ENCODE peak calls at places on chromosome 2, in five cellular contexts. E is GM23248, U is coronary artery, F is right lobe of liver, G is left ventricle myocardium inferior. V is an unnamed sample.

GRCh38 chr2:98148968-98149697 is 62.2 kb downstream of the VWA3B start:
- DNase-seq in G (no peak), E (peak), F (no peak), U (no peak), V (no peak)

GRCh38 chr2:145887915-145888314 is 1368.0 kb upstream of the ZEB2 start:
- DNase-seq in E (no peak), G (no peak), F (no peak), U (no peak), V (no peak)

GRCh38 chr2:186884585-186884984 is 35.6 kb upstream of the ZSWIM2 start:
- DNase-seq in E (no peak), U (no peak), F (no peak), G (no peak), V (no peak)

GRCh38 chr2:133431289-133431688 is 137.0 kb downstream of the NCKAP5 start:
- DNase-seq in U (no peak), E (no peak), F (no peak), G (no peak), V (no peak)

GRCh38 chr2:42103829-42104228 is 56.0 kb downstream of the PKDCC start:
- DNase-seq in E (no peak), G (no peak), F (no peak), U (no peak), V (no peak)

GRCh38 chr2:232982926-232983668 is 30.0 kb downstream of the NGEF start:
- DNase-seq in F (no peak), G (no peak), U (no peak), E (no peak), V (no peak)

GRCh38 chr2:128746356-128746755 is 427.7 kb upstream of the HS6ST1 start:
- DNase-seq in F (no peak), U (no peak), G (no peak), E (no peak), V (no peak)

GRCh38 chr2:86172610-86173009 is 22.7 kb downstream of the IMMT start:
- DNase-seq in E (no peak), F (no peak), U (no peak), G (no peak), V (no peak)

GRCh38 chr2:45264227-45265225 is 255.3 kb upstream of the SIX2 start:
- DNase-seq in U (peak), F (no peak), G (no peak), E (peak), V (no peak)

GRCh38 chr2:158756331-158756730 is 38.8 kb upstream of the DAPL1 start:
- DNase-seq in G (no peak), E (peak), U (no peak), F (no peak), V (no peak)

GRCh38 chr2:39865751-39866150 is 86.7 kb upstream of the THUMPD2 start:
- DNase-seq in G (no peak), E (no peak), F (no peak), U (no peak), V (no peak)

GRCh38 chr2:157439792-157440186 is 4.1 kb downstream of the CYTIP start:
- DNase-seq in G (no peak), E (no peak), F (no peak), U (no peak), V (no peak)

GRCh38 chr2:157442136-157442535 is 1.8 kb downstream of the CYTIP start:
- DNase-seq in G (no peak), F (no peak), U (no peak), E (no peak), V (no peak)

GRCh38 chr2:157441072-157441454 is 2.8 kb downstream of the CYTIP start:
- DNase-seq in E (no peak), G (no peak), F (no peak), U (no peak), V (no peak)

GRCh38 chr2:157438907-157439791 is 4.7 kb downstream of the CYTIP start:
- DNase-seq in G (no peak), E (peak), F (no peak), U (no peak), V (no peak)

GRCh38 chr2:157440404-157441071 is 3.4 kb downstream of the CYTIP start:
- DNase-seq in G (no peak), E (no peak), F (no peak), U (no peak), V (no peak)
- H3K27ac ChIP-seq in G (peak), E (no peak), F (peak), U (no peak), V (peak)

GRCh38 chr2:24493713-24494112 is 2.7 kb downstream of the NCOA1 start:
- DNase-seq in E (peak), F (no peak), U (no peak), G (no peak), V (no peak)
- H3K27ac ChIP-seq in E (no peak), F (no peak), U (no peak), G (peak), V (no peak)

GRCh38 chr2:205133544-205133943 is 548.8 kb upstream of the NRP2 start:
- DNase-seq in E (no peak), G (peak), U (no peak), F (peak), V (no peak)
- H3K27ac ChIP-seq in E (no peak), G (no peak), U (no peak), F (no peak), V (no peak)

GRCh38 chr2:9060819-9061218 is 57.3 kb upstream of the MBOAT2 start:
- DNase-seq in F (no peak), U (no peak), E (no peak), G (no peak), V (no peak)

GRCh38 chr2:9063023-9063606 is 59.6 kb upstream of the MBOAT2 start:
- DNase-seq in E (no peak), G (no peak), F (no peak), U (no peak), V (no peak)

GRCh38 chr2:9053534-9053931 is 50.0 kb upstream of the MBOAT2 start:
- DNase-seq in F (no peak), U (no peak), E (peak), G (no peak), V (no peak)

GRCh38 chr2:9055471-9055870 is 52.0 kb upstream of the MBOAT2 start:
- DNase-seq in U (no peak), E (no peak), F (no peak), G (no peak), V (no peak)

DNA sequence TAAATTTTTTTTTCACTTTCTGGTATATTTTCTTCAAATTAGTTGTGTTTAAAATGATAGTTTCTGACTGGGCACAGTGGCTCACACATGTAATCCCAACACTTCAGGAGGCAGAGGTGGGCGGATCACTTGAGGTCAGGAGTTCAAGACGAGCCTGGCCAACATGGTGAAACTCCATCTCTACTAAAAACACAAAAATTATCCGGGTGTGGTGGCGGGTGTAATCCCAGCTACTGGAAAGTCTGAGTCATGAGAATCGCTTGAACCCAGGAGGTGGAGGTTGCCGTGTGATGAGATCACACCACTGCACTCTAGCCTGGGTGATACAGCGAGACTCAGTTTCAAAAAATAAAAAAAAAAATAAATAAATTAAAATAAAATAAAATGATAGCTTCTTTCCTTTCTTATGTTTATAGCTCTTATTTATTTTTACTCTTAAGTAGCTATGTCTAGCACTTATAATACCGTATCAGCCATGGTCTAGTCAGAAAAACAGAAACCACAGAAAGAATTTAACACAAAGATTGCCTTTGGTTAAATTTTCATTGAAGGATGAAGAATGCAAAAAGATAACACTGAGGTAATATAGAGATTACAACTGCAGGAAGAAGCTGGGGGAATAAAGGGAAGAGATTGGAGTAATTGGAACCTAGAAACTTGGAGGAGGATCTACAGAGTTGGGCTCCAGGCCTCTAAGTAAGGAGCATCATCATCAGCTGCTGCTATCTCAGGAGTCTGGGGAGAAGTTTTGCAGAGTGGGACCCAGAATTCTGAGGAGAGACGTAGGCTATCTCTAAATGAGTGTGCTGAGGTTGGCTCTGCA is 54.7 kb upstream of the MBOAT2 start:
- DNase-seq in U (no peak), F (no peak), G (no peak), E (peak), V (no peak)
- H3K27ac ChIP-seq in U (no peak), F (no peak), G (no peak), E (no peak), V (no peak)

DNA sequence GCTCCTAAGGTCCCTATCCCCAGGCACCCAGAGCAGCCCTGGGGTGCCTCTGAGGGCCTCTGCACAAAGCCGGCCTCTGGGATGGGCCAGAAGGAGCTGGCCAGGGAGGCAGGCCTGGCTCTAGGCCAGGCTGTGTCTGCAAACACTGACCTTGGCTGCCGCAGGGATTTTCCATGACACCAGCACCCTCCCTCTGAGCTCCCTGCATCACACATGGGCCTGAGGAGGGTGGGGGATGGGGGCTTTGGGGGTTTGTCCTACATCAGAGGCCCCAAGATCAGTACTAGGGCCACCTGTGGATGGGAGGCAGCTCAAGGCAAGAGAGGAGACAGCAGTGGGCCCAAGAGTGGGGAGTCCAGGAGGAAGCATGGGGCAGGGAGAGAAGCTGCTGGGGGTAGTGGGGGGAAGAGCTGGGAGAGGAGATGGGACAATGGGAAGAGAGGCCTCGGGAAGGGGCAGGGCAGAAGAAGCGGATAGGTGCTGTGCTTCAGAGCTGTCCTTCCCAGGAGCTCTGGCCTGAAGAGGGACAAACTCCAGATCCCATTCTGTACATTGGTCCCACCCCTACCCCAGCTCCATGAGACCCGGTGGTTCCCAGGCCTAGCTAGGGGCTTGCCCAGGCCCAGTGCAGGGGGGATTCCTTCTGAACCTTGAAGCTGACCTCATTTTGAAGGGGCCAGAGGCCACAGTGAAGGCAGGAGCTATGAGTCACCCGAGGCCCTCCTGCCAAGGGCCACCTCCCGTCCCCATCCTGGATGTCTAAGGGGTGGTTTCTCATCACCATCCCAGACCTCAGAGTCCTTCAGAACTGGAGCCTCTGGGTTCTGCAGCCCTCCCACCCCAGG is 28.0 kb downstream of the KCNK3 start:
- DNase-seq in U (peak), E (peak), G (peak), F (peak), V (peak)
- H3K27ac ChIP-seq in U (peak), E (no peak), G (peak), F (peak), V (peak)

GRCh38 chr2:10303174-10303633 is 500 bp downstream of the HPCAL1 start:
- DNase-seq in G (no peak), U (no peak), E (peak), F (peak), V (no peak)

GRCh38 chr2:10301946-10302478 is 692 bp upstream of the HPCAL1 start:
- DNase-seq in U (no peak), F (no peak), G (no peak), E (no peak), V (no peak)

GRCh38 chr2:10300328-10300920 is 2.3 kb upstream of the HPCAL1 start:
- DNase-seq in F (no peak), U (no peak), E (no peak), G (no peak), V (no peak)

GRCh38 chr2:10302479-10303173 is at the start of gene HPCAL1:
- DNase-seq in F (peak), G (peak), E (peak), U (peak), V (no peak)

GRCh38 chr2:10300997-10301945 is 1.4 kb upstream of the HPCAL1 start:
- DNase-seq in E (no peak), U (no peak), G (no peak), F (peak), V (no peak)
- H3K27ac ChIP-seq in E (no peak), U (peak), G (peak), F (peak), V (peak)

GRCh38 chr2:138291805-138292204 is 209.8 kb upstream of the SPOPL start:
- DNase-seq in E (no peak), U (no peak), G (no peak), F (no peak), V (no peak)
- H3K27ac ChIP-seq in E (no peak), U (no peak), G (no peak), F (no peak), V (no peak)

GRCh38 chr2:183000846-183001245 is 37.4 kb downstream of the NCKAP1 start:
- DNase-seq in E (no peak), G (no peak), U (no peak), F (no peak), V (no peak)
- H3K27ac ChIP-seq in E (no peak), G (no peak), U (no peak), F (no peak), V (no peak)

GRCh38 chr2:189552334-189552990 is 28.1 kb downstream of the SLC40A1 start:
- DNase-seq in E (no peak), F (no peak), U (no peak), G (no peak), V (no peak)

GRCh38 chr2:189549440-189549832 is 31.1 kb downstream of the SLC40A1 start:
- DNase-seq in F (no peak), G (peak), U (no peak), E (peak), V (peak)

GRCh38 chr2:189545424-189545823 is 35.2 kb downstream of the SLC40A1 start:
- DNase-seq in F (no peak), G (no peak), U (no peak), E (no peak), V (no peak)

GRCh38 chr2:189551808-189552207 is 28.8 kb downstream of the SLC40A1 start:
- DNase-seq in G (no peak), U (no peak), F (no peak), E (no peak), V (no peak)

GRCh38 chr2:189548686-189549439 is 31.7 kb downstream of the SLC40A1 start:
- DNase-seq in U (no peak), E (no peak), F (no peak), G (no peak), V (no peak)
- H3K27ac ChIP-seq in U (peak), E (no peak), F (peak), G (peak), V (peak)

V was measured in thoracic aorta.